ENCODE peak calls at places on chromosomes 3 and 15, in five cellular contexts. L is IMR-90, W is endothelial cell of umbilical vein, Z is lung, F is lower lobe of right lung. M is an unnamed sample. For H3K27me3, the result is how much of the 10 kb centered on the place peaks cover.

GRCh38 chr15:58182460-58183163 is 44.4 kb downstream of the AQP9 start:
- DNase-seq in L (peak), W (peak), Z (no peak), F (no peak), M (peak)

GRCh38 chr3:120438971-120439370 is 11.8 kb downstream of the FSTL1 start:
- DNase-seq in L (peak), W (peak), Z (no peak), F (peak), M (no peak)

GRCh38 chr15:60363903-60364302 is 33.9 kb downstream of the ANXA2 start:
- DNase-seq in L (no peak), W (no peak), Z (no peak), F (no peak), M (no peak)

GRCh38 chr15:81987628-81988027 is 58.2 kb downstream of the MEX3B start:
- DNase-seq in L (no peak), W (no peak), Z (no peak), F (no peak), M (no peak)

GRCh38 chr15:95733931-95734330 is 596.6 kb upstream of the NR2F2 start:
- DNase-seq in L (no peak), W (no peak), Z (no peak), F (no peak), M (no peak)

GRCh38 chr3:148106062-148106461 is 591.6 kb upstream of the AGTR1 start:
- DNase-seq in L (no peak), W (no peak), Z (no peak), F (no peak), M (no peak)

GRCh38 chr3:152399374-152399773 is 130.6 kb downstream of the MBNL1 start:
- DNase-seq in L (peak), W (no peak), Z (no peak), F (no peak), M (no peak)

GRCh38 chr3:148600902-148601765 is 96.6 kb upstream of the AGTR1 start:
- DNase-seq in L (no peak), W (no peak), Z (no peak), F (no peak), M (no peak)

GRCh38 chr3:161559177-161559998 is 62.8 kb downstream of the OTOL1 start:
- DNase-seq in L (peak), W (peak), Z (no peak), F (no peak), M (no peak)

GRCh38 chr15:26628071-26628470 is 144.8 kb downstream of the GABRB3 start:
- DNase-seq in L (no peak), W (no peak), Z (no peak), F (no peak), M (no peak)

GRCh38 chr3:45644063-45644462 is 45.1 kb upstream of the SACM1L start:
- DNase-seq in L (peak), W (peak), Z (no peak), F (no peak), M (no peak)

GRCh38 chr3:172397716-172398405 is 50.4 kb downstream of the GHSR start:
- DNase-seq in L (peak), W (no peak), Z (no peak), F (no peak), M (no peak)

GRCh38 chr3:136772709-136773108 is 20.5 kb upstream of the STAG1 start:
- DNase-seq in L (peak), W (no peak), Z (no peak), F (no peak), M (no peak)

GRCh38 chr15:77456746-77457618 is 36.3 kb downstream of the HMG20A start:
- DNase-seq in L (peak), W (peak), Z (no peak), F (no peak), M (no peak)

GRCh38 chr3:184145881-184146280 is 9.3 kb upstream of the DVL3 start:
- DNase-seq in L (no peak), W (no peak), Z (no peak), F (no peak), M (no peak)

GRCh38 chr3:187223799-187224198 is 26.5 kb downstream of the RTP1 start:
- DNase-seq in L (peak), W (no peak), Z (no peak), F (no peak), M (no peak)

GRCh38 chr3:68973635-68974034 is 39.8 kb downstream of the EOGT start:
- DNase-seq in L (no peak), W (no peak), Z (no peak), F (no peak), M (peak)

GRCh38 chr3:133595341-133595740 is 21.9 kb downstream of the CDV3 start:
- DNase-seq in L (peak), W (peak), Z (no peak), F (no peak), M (no peak)

GRCh38 chr3:126607214-126607908 is 47.6 kb downstream of the TXNRD3 start:
- DNase-seq in L (peak), W (peak), Z (no peak), F (no peak), M (no peak)

GRCh38 chr3:62387251-62387650 is 13.9 kb upstream of the FEZF2 start:
- DNase-seq in L (no peak), W (no peak), Z (no peak), F (no peak), M (no peak)

GRCh38 chr3:63309780-63310179 is 31.7 kb downstream of the SYNPR start:
- DNase-seq in L (no peak), W (no peak), Z (no peak), F (no peak), M (no peak)

GRCh38 chr3:161345023-161345422 is 26.3 kb downstream of the SPTSSB start:
- DNase-seq in L (no peak), W (no peak), Z (no peak), F (no peak), M (no peak)

GRCh38 chr15:72962054-72962702 is 90.1 kb upstream of the NEO1 start:
- DNase-seq in L (no peak), W (no peak), Z (peak), F (no peak), M (no peak)

GRCh38 chr3:143865302-143865701 is 17.0 kb upstream of the SLC9A9 start:
- DNase-seq in L (peak), W (no peak), Z (no peak), F (no peak), M (no peak)

GRCh38 chr3:65951836-65952505 is 86.7 kb downstream of the MAGI1 start:
- DNase-seq in L (peak), W (peak), Z (no peak), F (no peak), M (no peak)

GRCh38 chr3:134427400-134428111 is 53.3 kb upstream of the AMOTL2 start:
- DNase-seq in L (peak), W (peak), Z (no peak), F (no peak), M (no peak)

GRCh38 chr3:78967061-78967460 is 800.7 kb downstream of the ROBO1 start:
- DNase-seq in L (peak), W (no peak), Z (no peak), F (no peak), M (no peak)

GRCh38 chr3:172982731-172983364 is 158.2 kb downstream of the SPATA16 start:
- DNase-seq in L (no peak), W (peak), Z (no peak), F (no peak), M (no peak)

GRCh38 chr3:149162007-149162406 is 32.6 kb downstream of the HPS3 start:
- DNase-seq in L (no peak), W (no peak), Z (no peak), F (no peak), M (no peak)

GRCh38 chr15:100330629-100331215 is 11.1 kb downstream of the ADAMTS17 start:
- DNase-seq in L (no peak), W (no peak), Z (no peak), F (no peak), M (no peak)

GRCh38 chr15:81000626-81001179 is at the start of gene TLNRD1:
- DNase-seq in L (peak), W (peak), Z (peak), F (peak), M (peak)

GRCh38 chr15:85116925-85117646 is 135.4 kb downstream of the PDE8A start:
- DNase-seq in L (peak), W (peak), Z (no peak), F (no peak), M (no peak)

GRCh38 chr15:39125904-39126303 is 455.0 kb upstream of the THBS1 start:
- DNase-seq in L (peak), W (peak), Z (no peak), F (no peak), M (peak)

GRCh38 chr3:50607271-50608091 is 4.1 kb downstream of the CISH start:
- DNase-seq in L (no peak), W (no peak), Z (no peak), F (peak), M (no peak)

GRCh38 chr15:39174332-39174731 is 406.5 kb upstream of the THBS1 start:
- DNase-seq in L (no peak), W (no peak), Z (no peak), F (no peak), M (no peak)

GRCh38 chr3:60399861-60400845 is 851.1 kb downstream of the FHIT start:
- DNase-seq in L (peak), W (no peak), Z (no peak), F (no peak), M (no peak)

DNA sequence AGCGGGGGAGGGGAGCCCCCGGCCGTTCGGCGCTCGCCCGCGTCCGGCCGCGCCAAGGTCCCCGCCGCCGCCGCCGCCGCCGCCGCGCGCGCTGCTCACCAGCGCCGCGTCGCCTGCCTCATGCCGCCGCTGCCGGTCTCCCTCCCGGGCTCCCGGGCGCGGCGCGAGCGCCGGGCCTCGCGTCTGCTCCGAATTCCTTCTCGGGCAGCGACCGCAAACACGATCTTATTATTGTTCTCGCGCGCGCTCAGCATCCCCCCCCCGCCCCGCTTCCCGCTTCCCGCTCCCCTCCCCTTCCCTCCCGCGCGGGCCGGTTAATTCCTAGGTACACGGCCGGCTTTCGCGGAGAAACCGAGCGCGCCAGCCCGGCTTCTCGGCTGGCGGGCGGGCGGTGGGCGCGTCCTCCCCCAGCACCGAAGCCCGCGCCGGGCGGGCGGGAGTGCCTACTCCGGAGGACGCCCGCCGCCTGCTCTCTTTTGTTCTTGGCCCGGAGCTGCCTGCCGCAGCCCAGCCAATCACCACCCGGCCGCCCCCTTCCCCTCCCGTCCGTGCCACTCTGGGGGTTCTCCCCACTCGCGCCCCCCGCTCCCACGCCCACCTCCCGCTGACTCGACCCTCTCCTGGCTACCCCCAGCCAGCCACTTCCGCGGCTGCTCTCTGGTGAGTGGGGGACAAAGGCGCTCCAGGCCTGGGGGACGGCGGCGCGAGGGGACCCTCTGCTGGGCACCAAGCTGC is at the start of gene HDGFL3:
- DNase-seq in L (peak), W (peak), Z (peak), F (peak), M (peak)
- H3K27me3 ChIP-seq in L (under half), W (under half), Z (under half), F (under half), M (under half)

GRCh38 chr15:83514584-83514983 is 67.4 kb downstream of the SH3GL3 start:
- DNase-seq in L (no peak), W (no peak), Z (no peak), F (no peak), M (no peak)
- H3K27me3 ChIP-seq in L (under half), W (under half), Z (under half), F (under half), M (under half)

DNA sequence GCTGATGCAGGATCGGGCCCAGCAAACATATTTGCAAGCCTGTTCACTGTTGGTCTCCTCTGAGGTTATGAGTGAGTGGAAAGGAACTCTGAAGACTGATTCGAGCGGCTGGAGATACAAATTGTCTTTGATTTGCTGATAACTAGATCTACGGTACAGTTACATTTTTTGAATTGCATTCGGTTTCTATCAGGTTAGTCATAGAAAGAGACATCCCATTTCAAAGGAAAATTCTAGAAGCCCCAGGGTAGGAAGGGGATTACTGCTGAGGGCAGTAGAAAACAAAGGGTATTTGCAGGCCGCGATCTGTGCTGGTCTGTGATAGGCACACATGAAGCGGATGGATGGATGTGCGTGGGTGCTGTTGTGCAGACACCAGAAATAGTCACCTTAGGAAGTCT is 228.4 kb downstream of the ITPR1 start:
- DNase-seq in L (peak), W (no peak), Z (no peak), F (no peak), M (no peak)
- H3K27me3 ChIP-seq in L (under half), W (under half), Z (under half), F (under half), M (under half)

GRCh38 chr3:100043271-100043670 is 71.0 kb downstream of the FILIP1L start:
- DNase-seq in L (no peak), W (no peak), Z (no peak), F (no peak), M (no peak)

GRCh38 chr3:100042577-100042981 is 71.7 kb downstream of the FILIP1L start:
- DNase-seq in L (peak), W (no peak), Z (no peak), F (no peak), M (no peak)

GRCh38 chr3:100045696-100046095 is 68.6 kb downstream of the FILIP1L start:
- DNase-seq in L (peak), W (no peak), Z (no peak), F (no peak), M (no peak)

GRCh38 chr3:100042144-100042543 is 72.2 kb downstream of the FILIP1L start:
- DNase-seq in L (peak), W (peak), Z (no peak), F (no peak), M (no peak)

GRCh38 chr3:100044369-100044768 is 69.9 kb downstream of the FILIP1L start:
- DNase-seq in L (no peak), W (no peak), Z (no peak), F (no peak), M (no peak)
- H3K27me3 ChIP-seq in L (under half), W (under half), Z (under half), F (under half), M (under half)

DNA sequence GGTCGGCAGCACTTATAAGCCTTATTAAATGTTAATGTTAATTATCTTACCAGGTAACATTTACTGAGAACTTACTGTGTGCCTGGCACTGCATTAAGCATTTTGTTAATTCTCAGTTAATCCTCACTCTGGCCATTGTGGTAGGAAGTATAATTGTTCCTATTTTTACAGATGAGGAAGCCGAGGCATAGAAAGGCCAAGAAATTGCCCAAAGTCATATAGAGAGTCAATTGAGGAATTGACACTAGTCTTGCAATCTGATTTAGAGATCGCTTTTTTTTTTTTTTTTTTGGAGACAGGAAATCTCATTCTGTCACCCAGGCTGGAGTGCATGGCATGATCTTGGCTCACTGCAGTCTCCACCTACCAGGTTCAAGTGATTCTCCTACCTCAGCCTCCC is 132.6 kb upstream of the PROK2 start:
- DNase-seq in L (no peak), W (no peak), Z (no peak), F (no peak), M (no peak)
- H3K27me3 ChIP-seq in L (under half), W (under half), Z (under half), F (under half), M (under half)

GRCh38 chr15:41491889-41492288 is 1.8 kb upstream of the ITPKA start:
- DNase-seq in L (no peak), W (no peak), Z (no peak), F (no peak), M (no peak)

GRCh38 chr15:41492597-41493204 is 973 bp upstream of the ITPKA start:
- DNase-seq in L (no peak), W (no peak), Z (no peak), F (no peak), M (peak)

GRCh38 chr15:41493902-41494189 is 172 bp downstream of the ITPKA start:
- DNase-seq in L (no peak), W (no peak), Z (no peak), F (no peak), M (no peak)

GRCh38 chr15:41494190-41494921 is 682 bp downstream of the ITPKA start:
- DNase-seq in L (no peak), W (no peak), Z (no peak), F (peak), M (peak)

GRCh38 chr15:41493205-41493901 is at the start of gene ITPKA:
- DNase-seq in L (peak), W (peak), Z (peak), F (peak), M (peak)
- H3K27me3 ChIP-seq in L (under half), W (under half), Z (under half), F (under half), M (half or more)

GRCh38 chr15:67822537-67823370 is 2.6 kb upstream of the SKOR1 start:
- DNase-seq in L (no peak), W (no peak), Z (no peak), F (no peak), M (peak)
- H3K27me3 ChIP-seq in L (half or more), W (half or more), Z (under half), F (half or more), M (half or more)

GRCh38 chr15:40278026-40278425 is 4.8 kb downstream of the ANKRD63 start:
- DNase-seq in L (no peak), W (no peak), Z (no peak), F (no peak), M (no peak)
- H3K27me3 ChIP-seq in L (half or more), W (under half), Z (under half), F (half or more), M (under half)

GRCh38 chr15:69653846-69654245 is 201.2 kb downstream of the RPLP1 start:
- DNase-seq in L (no peak), W (no peak), Z (no peak), F (no peak), M (no peak)

GRCh38 chr15:69648775-69649735 is 196.4 kb downstream of the RPLP1 start:
- DNase-seq in L (no peak), W (no peak), Z (no peak), F (no peak), M (peak)

GRCh38 chr15:69656271-69657030 is 203.8 kb downstream of the RPLP1 start:
- DNase-seq in L (no peak), W (no peak), Z (no peak), F (no peak), M (no peak)

GRCh38 chr15:69648215-69648614 is 195.6 kb downstream of the RPLP1 start:
- DNase-seq in L (no peak), W (no peak), Z (no peak), F (no peak), M (peak)

DNA sequence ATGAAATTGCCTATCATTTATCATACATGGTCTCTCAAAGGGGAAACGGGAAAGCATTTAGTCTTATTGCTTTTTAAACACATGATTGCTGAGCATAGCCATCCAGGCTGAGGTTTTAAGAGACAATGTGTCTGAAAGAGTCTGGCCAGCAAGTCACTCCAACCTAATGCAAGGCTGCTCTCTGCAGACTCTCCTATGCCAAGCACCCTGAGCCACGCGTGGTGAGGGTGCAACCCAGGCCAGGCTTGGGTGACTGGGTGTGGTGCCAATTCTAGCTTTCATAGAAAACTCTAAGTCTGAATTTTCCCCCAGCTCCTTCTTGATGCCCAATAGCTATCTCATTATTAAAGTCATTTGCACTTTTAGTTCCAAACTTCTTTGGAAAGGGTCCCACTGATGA is 200.3 kb downstream of the RPLP1 start:
- DNase-seq in L (no peak), W (no peak), Z (no peak), F (no peak), M (no peak)
- H3K27me3 ChIP-seq in L (half or more), W (under half), Z (under half), F (under half), M (under half)